ENCODE peak calls at places on chromosomes 11 and 22, in six cellular contexts. One of them, this sample, is unnamed.

GRCh38 chr11:1536065-1536843 is 35.8 kb downstream of the DUSP8 start:
- DNase-seq in HFF-Myc: no peak
- DNase-seq in HCEC 1CT: no peak
- DNase-seq in A172: no peak
- DNase-seq in right atrium auricular region: no peak
- DNase-seq in stimulated activated CD4-positive, alpha-beta T cell treated with anti-CD3 and anti-CD28 coated beads, Interleukin-12 subunit alpha, Interleukin-12 subunit beta, amount 100 ng/mL, for 4 hours: no peak
- DNase-seq in this sample: no peak

GRCh38 chr11:133950874-133951483 is 5.8 kb downstream of the IGSF9B start:
- DNase-seq in HFF-Myc: no peak
- DNase-seq in HCEC 1CT: no peak
- DNase-seq in A172: no peak
- DNase-seq in right atrium auricular region: no peak
- DNase-seq in stimulated activated CD4-positive, alpha-beta T cell treated with anti-CD3 and anti-CD28 coated beads, Interleukin-12 subunit alpha, Interleukin-12 subunit beta, amount 100 ng/mL, for 4 hours: no peak
- DNase-seq in this sample: peak

GRCh38 chr11:22711880-22712279 is 45.5 kb downstream of the GAS2 start:
- DNase-seq in HFF-Myc: no peak
- DNase-seq in HCEC 1CT: no peak
- DNase-seq in A172: no peak
- DNase-seq in right atrium auricular region: no peak
- DNase-seq in stimulated activated CD4-positive, alpha-beta T cell treated with anti-CD3 and anti-CD28 coated beads, Interleukin-12 subunit alpha, Interleukin-12 subunit beta, amount 100 ng/mL, for 4 hours: no peak
- DNase-seq in this sample: no peak

GRCh38 chr11:94938399-94939055 is 34.8 kb downstream of the CWC15 start:
- DNase-seq in HFF-Myc: no peak
- DNase-seq in HCEC 1CT: peak
- DNase-seq in A172: peak
- DNase-seq in right atrium auricular region: peak
- DNase-seq in stimulated activated CD4-positive, alpha-beta T cell treated with anti-CD3 and anti-CD28 coated beads, Interleukin-12 subunit alpha, Interleukin-12 subunit beta, amount 100 ng/mL, for 4 hours: no peak
- DNase-seq in this sample: peak

GRCh38 chr11:44726278-44727113 is at the start of gene TSPAN18:
- DNase-seq in HFF-Myc: no peak
- DNase-seq in HCEC 1CT: no peak
- DNase-seq in A172: no peak
- DNase-seq in right atrium auricular region: no peak
- DNase-seq in stimulated activated CD4-positive, alpha-beta T cell treated with anti-CD3 and anti-CD28 coated beads, Interleukin-12 subunit alpha, Interleukin-12 subunit beta, amount 100 ng/mL, for 4 hours: peak
- DNase-seq in this sample: peak

GRCh38 chr11:23399995-23400394 is 539.7 kb upstream of the CCDC179 start:
- DNase-seq in HFF-Myc: no peak
- DNase-seq in HCEC 1CT: no peak
- DNase-seq in A172: no peak
- DNase-seq in right atrium auricular region: no peak
- DNase-seq in stimulated activated CD4-positive, alpha-beta T cell treated with anti-CD3 and anti-CD28 coated beads, Interleukin-12 subunit alpha, Interleukin-12 subunit beta, amount 100 ng/mL, for 4 hours: no peak
- DNase-seq in this sample: no peak

GRCh38 chr11:118152552-118153471 is at the start of gene SCN4B:
- DNase-seq in HFF-Myc: no peak
- DNase-seq in HCEC 1CT: peak
- DNase-seq in A172: no peak
- DNase-seq in right atrium auricular region: no peak
- DNase-seq in stimulated activated CD4-positive, alpha-beta T cell treated with anti-CD3 and anti-CD28 coated beads, Interleukin-12 subunit alpha, Interleukin-12 subunit beta, amount 100 ng/mL, for 4 hours: no peak
- DNase-seq in this sample: peak

GRCh38 chr22:27475548-27475897 is 326.0 kb downstream of the MN1 start:
- DNase-seq in HFF-Myc: no peak
- DNase-seq in HCEC 1CT: no peak
- DNase-seq in A172: peak
- DNase-seq in right atrium auricular region: no peak
- DNase-seq in stimulated activated CD4-positive, alpha-beta T cell treated with anti-CD3 and anti-CD28 coated beads, Interleukin-12 subunit alpha, Interleukin-12 subunit beta, amount 100 ng/mL, for 4 hours: no peak
- DNase-seq in this sample: no peak

GRCh38 chr11:134497586-134497985 is 85.5 kb upstream of the B3GAT1 start:
- DNase-seq in HFF-Myc: no peak
- DNase-seq in HCEC 1CT: no peak
- DNase-seq in A172: no peak
- DNase-seq in right atrium auricular region: no peak
- DNase-seq in stimulated activated CD4-positive, alpha-beta T cell treated with anti-CD3 and anti-CD28 coated beads, Interleukin-12 subunit alpha, Interleukin-12 subunit beta, amount 100 ng/mL, for 4 hours: no peak
- DNase-seq in this sample: no peak

GRCh38 chr22:44870021-44870420 is 117.6 kb downstream of the ARHGAP8 start:
- DNase-seq in HFF-Myc: no peak
- DNase-seq in HCEC 1CT: no peak
- DNase-seq in A172: peak
- DNase-seq in right atrium auricular region: no peak
- DNase-seq in stimulated activated CD4-positive, alpha-beta T cell treated with anti-CD3 and anti-CD28 coated beads, Interleukin-12 subunit alpha, Interleukin-12 subunit beta, amount 100 ng/mL, for 4 hours: no peak
- DNase-seq in this sample: no peak

GRCh38 chr22:39144101-39144815 is 8.2 kb downstream of the CBX7 start:
- DNase-seq in HFF-Myc: no peak
- DNase-seq in HCEC 1CT: peak
- DNase-seq in A172: peak
- DNase-seq in right atrium auricular region: no peak
- DNase-seq in stimulated activated CD4-positive, alpha-beta T cell treated with anti-CD3 and anti-CD28 coated beads, Interleukin-12 subunit alpha, Interleukin-12 subunit beta, amount 100 ng/mL, for 4 hours: peak
- DNase-seq in this sample: peak

GRCh38 chr22:44683237-44683636 is 18.8 kb upstream of the PRR5 start:
- DNase-seq in HFF-Myc: no peak
- DNase-seq in HCEC 1CT: no peak
- DNase-seq in A172: no peak
- DNase-seq in right atrium auricular region: no peak
- DNase-seq in stimulated activated CD4-positive, alpha-beta T cell treated with anti-CD3 and anti-CD28 coated beads, Interleukin-12 subunit alpha, Interleukin-12 subunit beta, amount 100 ng/mL, for 4 hours: no peak
- DNase-seq in this sample: no peak

GRCh38 chr11:1305558-1306056 is 3.8 kb downstream of the TOLLIP start:
- DNase-seq in HFF-Myc: no peak
- DNase-seq in HCEC 1CT: no peak
- DNase-seq in A172: no peak
- DNase-seq in right atrium auricular region: peak
- DNase-seq in stimulated activated CD4-positive, alpha-beta T cell treated with anti-CD3 and anti-CD28 coated beads, Interleukin-12 subunit alpha, Interleukin-12 subunit beta, amount 100 ng/mL, for 4 hours: no peak
- DNase-seq in this sample: no peak

GRCh38 chr11:88631497-88631896 is 294.0 kb upstream of the CTSC start:
- DNase-seq in HFF-Myc: no peak
- DNase-seq in HCEC 1CT: no peak
- DNase-seq in A172: peak
- DNase-seq in right atrium auricular region: no peak
- DNase-seq in stimulated activated CD4-positive, alpha-beta T cell treated with anti-CD3 and anti-CD28 coated beads, Interleukin-12 subunit alpha, Interleukin-12 subunit beta, amount 100 ng/mL, for 4 hours: no peak
- DNase-seq in this sample: no peak

GRCh38 chr22:23826510-23827350 is 12.1 kb downstream of the DERL3 start:
- DNase-seq in HFF-Myc: no peak
- DNase-seq in HCEC 1CT: no peak
- DNase-seq in A172: no peak
- DNase-seq in right atrium auricular region: no peak
- DNase-seq in stimulated activated CD4-positive, alpha-beta T cell treated with anti-CD3 and anti-CD28 coated beads, Interleukin-12 subunit alpha, Interleukin-12 subunit beta, amount 100 ng/mL, for 4 hours: no peak
- DNase-seq in this sample: no peak

GRCh38 chr22:21568207-21569075 is 927 bp downstream of the UBE2L3 start:
- DNase-seq in HFF-Myc: no peak
- DNase-seq in HCEC 1CT: peak
- DNase-seq in A172: no peak
- DNase-seq in right atrium auricular region: no peak
- DNase-seq in stimulated activated CD4-positive, alpha-beta T cell treated with anti-CD3 and anti-CD28 coated beads, Interleukin-12 subunit alpha, Interleukin-12 subunit beta, amount 100 ng/mL, for 4 hours: peak
- DNase-seq in this sample: peak

GRCh38 chr22:39514373-39514973 is 5.9 kb upstream of the ATF4 start:
- DNase-seq in HFF-Myc: no peak
- DNase-seq in HCEC 1CT: peak
- DNase-seq in A172: no peak
- DNase-seq in right atrium auricular region: peak
- DNase-seq in stimulated activated CD4-positive, alpha-beta T cell treated with anti-CD3 and anti-CD28 coated beads, Interleukin-12 subunit alpha, Interleukin-12 subunit beta, amount 100 ng/mL, for 4 hours: peak
- DNase-seq in this sample: peak

GRCh38 chr11:23406131-23406819 is 546.0 kb upstream of the CCDC179 start:
- DNase-seq in HFF-Myc: no peak
- DNase-seq in HCEC 1CT: no peak
- DNase-seq in A172: no peak
- DNase-seq in right atrium auricular region: no peak
- DNase-seq in stimulated activated CD4-positive, alpha-beta T cell treated with anti-CD3 and anti-CD28 coated beads, Interleukin-12 subunit alpha, Interleukin-12 subunit beta, amount 100 ng/mL, for 4 hours: no peak
- DNase-seq in this sample: no peak

GRCh38 chr22:41782316-41782715 is 18.2 kb upstream of the CCDC134 start:
- DNase-seq in HFF-Myc: no peak
- DNase-seq in HCEC 1CT: no peak
- DNase-seq in A172: no peak
- DNase-seq in right atrium auricular region: no peak
- DNase-seq in stimulated activated CD4-positive, alpha-beta T cell treated with anti-CD3 and anti-CD28 coated beads, Interleukin-12 subunit alpha, Interleukin-12 subunit beta, amount 100 ng/mL, for 4 hours: no peak
- DNase-seq in this sample: no peak

GRCh38 chr11:45930031-45930794 is 7.8 kb downstream of the LARGE2 start:
- DNase-seq in HFF-Myc: no peak
- DNase-seq in HCEC 1CT: no peak
- DNase-seq in A172: no peak
- DNase-seq in right atrium auricular region: no peak
- DNase-seq in stimulated activated CD4-positive, alpha-beta T cell treated with anti-CD3 and anti-CD28 coated beads, Interleukin-12 subunit alpha, Interleukin-12 subunit beta, amount 100 ng/mL, for 4 hours: no peak
- DNase-seq in this sample: peak

GRCh38 chr11:62931501-62932278 is 10.5 kb upstream of the CHRM1 start:
- DNase-seq in HFF-Myc: no peak
- DNase-seq in HCEC 1CT: no peak
- DNase-seq in A172: peak
- DNase-seq in right atrium auricular region: no peak
- DNase-seq in stimulated activated CD4-positive, alpha-beta T cell treated with anti-CD3 and anti-CD28 coated beads, Interleukin-12 subunit alpha, Interleukin-12 subunit beta, amount 100 ng/mL, for 4 hours: no peak
- DNase-seq in this sample: no peak

This sample was measured in heart left ventricle.